ENCODE peak calls at places on chromosomes 4 and X, in nine cellular contexts. R is choroid plexus epithelial cell, T is WTC11, C is transverse colon, I is colonic mucosa, S is upper lobe of right lung, P is astrocyte, J is GM12865, E is fibroblast of lung. G is an unnamed sample.

GRCh38 chrX:18938710-18939109 is 45.2 kb downstream of the PHKA2 start:
- DNase-seq in R (peak; percentile 24), T (no peak), C (no peak), I (no peak), S (no peak), P (no peak), J (no peak), E (peak; percentile 26), G (no peak)

GRCh38 chr4:171022698-171023378 is 790.4 kb upstream of the GALNTL6 start:
- DNase-seq in R (no peak), T (no peak), C (no peak), I (no peak), S (no peak), P (no peak), J (no peak), E (no peak), G (no peak)

GRCh38 chr4:145320269-145320668 is 139.9 kb upstream of the OTUD4 start:
- DNase-seq in R (no peak), T (no peak), C (no peak), I (peak; percentile 21), S (no peak), P (no peak), J (no peak), E (no peak), G (no peak)

GRCh38 chr4:152045781-152046571 is 285.2 kb upstream of the GATB start:
- DNase-seq in R (no peak), T (peak; percentile 94), C (peak; percentile 45), I (peak; percentile 68), S (peak; percentile 85), P (peak; percentile 53), J (no peak), E (no peak), G (peak; percentile 47)

GRCh38 chrX:15564981-15565579 is 35.7 kb downstream of the ACE2 start:
- DNase-seq in R (peak; percentile 70), T (peak; percentile 36), C (peak; percentile 69), I (peak; percentile 70), S (peak; percentile 74), P (peak; percentile 21), J (peak; percentile 54), E (peak; percentile 67), G (peak; percentile 24)

GRCh38 chrX:64184396-64184795 is 21.1 kb downstream of the AMER1 start:
- DNase-seq in R (no peak), T (no peak), C (no peak), I (no peak), S (no peak), P (no peak), J (no peak), E (no peak), G (no peak)

GRCh38 chrX:53268173-53268572 is 13.2 kb downstream of the IQSEC2 start:
- DNase-seq in R (no peak), T (no peak), C (no peak), I (no peak), S (no peak), P (no peak), J (no peak), E (peak; percentile 12), G (no peak)

GRCh38 chrX:16445166-16445752 is 204.7 kb upstream of the S100G start:
- DNase-seq in R (peak; percentile 51), T (peak; percentile 27), C (peak; percentile 20), I (peak; percentile 26), S (no peak), P (peak; percentile 16), J (peak; percentile 38), E (peak; percentile 30), G (peak; percentile 28)

GRCh38 chr4:2829933-2830451 is 13.7 kb upstream of the ADD1 start:
- DNase-seq in R (peak; percentile 64), T (peak; percentile 3), C (no peak), I (no peak), S (no peak), P (peak; percentile 37), J (no peak), E (no peak), G (no peak)

GRCh38 chr4:154643493-154643892 is 31.0 kb upstream of the FGG start:
- DNase-seq in R (no peak), T (no peak), C (no peak), I (no peak), S (no peak), P (no peak), J (no peak), E (peak; percentile 6), G (no peak)

GRCh38 chr4:3834921-3835521 is 68.8 kb downstream of the ADRA2C start:
- DNase-seq in R (no peak), T (no peak), C (no peak), I (no peak), S (no peak), P (no peak), J (no peak), E (no peak), G (no peak)

GRCh38 chr4:574346-575161 is 1.5 kb downstream of the TMEM271 start:
- DNase-seq in R (no peak), T (peak; percentile 35), C (no peak), I (no peak), S (no peak), P (no peak), J (no peak), E (no peak), G (peak; percentile 59)

GRCh38 chr4:145736241-145736831 is 56.4 kb downstream of the C4orf51 start:
- DNase-seq in R (no peak), T (no peak), C (peak; percentile 21), I (peak; percentile 24), S (peak; percentile 68), P (peak; percentile 54), J (no peak), E (peak; percentile 64), G (no peak)

GRCh38 chr4:125369098-125369497 is 54.3 kb downstream of the FAT4 start:
- DNase-seq in R (peak; percentile 25), T (no peak), C (no peak), I (no peak), S (no peak), P (no peak), J (no peak), E (no peak), G (no peak)

GRCh38 chr4:89306486-89307184 is 965 bp downstream of the GPRIN3 start:
- DNase-seq in R (no peak), T (no peak), C (no peak), I (peak; percentile 62), S (no peak), P (no peak), J (no peak), E (no peak), G (no peak)

GRCh38 chr4:32991663-32992062 is 2271.5 kb downstream of the PCDH7 start:
- DNase-seq in R (peak; percentile 13), T (no peak), C (no peak), I (no peak), S (no peak), P (no peak), J (no peak), E (no peak), G (no peak)

GRCh38 chr4:190017357-190018200 is 9.5 kb downstream of the FRG2 start:
- DNase-seq in R (no peak), T (no peak), C (no peak), I (no peak), S (no peak), P (no peak), J (no peak), E (peak; percentile 12), G (peak; percentile 32)

GRCh38 chrX:144801786-144802185 is 445.5 kb upstream of the SPANXN1 start:
- DNase-seq in R (no peak), T (no peak), C (no peak), I (no peak), S (no peak), P (no peak), J (no peak), E (no peak), G (no peak)

GRCh38 chr4:24894243-24894642 is 18.6 kb downstream of the CCDC149 start:
- DNase-seq in R (no peak), T (no peak), C (no peak), I (no peak), S (no peak), P (no peak), J (no peak), E (no peak), G (no peak)
- TF ChIP-seq CTCF in R (no peak), T (no peak), C (no peak), I (no peak), S (no peak), P (no peak), J (no peak), E (no peak), G (no peak)

GRCh38 chrX:79515529-79515928 is 148.4 kb upstream of the ITM2A start:
- DNase-seq in R (no peak), T (peak; percentile 20), C (no peak), I (no peak), S (no peak), P (no peak), J (no peak), E (no peak), G (no peak)
- TF ChIP-seq CTCF in R (no peak), T (no peak), C (no peak), I (no peak), S (no peak), P (no peak), J (no peak), E (no peak), G (no peak)

GRCh38 chr4:10589308-10589707 is 95.3 kb downstream of the CLNK start:
- DNase-seq in R (peak; percentile 49), T (no peak), C (no peak), I (no peak), S (no peak), P (no peak), J (no peak), E (no peak), G (no peak)

GRCh38 chr4:10589808-10590207 is 94.8 kb downstream of the CLNK start:
- DNase-seq in R (peak; percentile 54), T (no peak), C (no peak), I (no peak), S (no peak), P (no peak), J (no peak), E (peak; percentile 42), G (no peak)

GRCh38 chr4:10590896-10591295 is 93.7 kb downstream of the CLNK start:
- DNase-seq in R (peak; percentile 48), T (no peak), C (no peak), I (no peak), S (no peak), P (peak; percentile 71), J (no peak), E (peak; percentile 13), G (no peak)

GRCh38 chr4:10596586-10597285 is 87.8 kb downstream of the CLNK start:
- DNase-seq in R (peak; percentile 9), T (no peak), C (no peak), I (no peak), S (no peak), P (peak; percentile 66), J (no peak), E (no peak), G (no peak)

DNA sequence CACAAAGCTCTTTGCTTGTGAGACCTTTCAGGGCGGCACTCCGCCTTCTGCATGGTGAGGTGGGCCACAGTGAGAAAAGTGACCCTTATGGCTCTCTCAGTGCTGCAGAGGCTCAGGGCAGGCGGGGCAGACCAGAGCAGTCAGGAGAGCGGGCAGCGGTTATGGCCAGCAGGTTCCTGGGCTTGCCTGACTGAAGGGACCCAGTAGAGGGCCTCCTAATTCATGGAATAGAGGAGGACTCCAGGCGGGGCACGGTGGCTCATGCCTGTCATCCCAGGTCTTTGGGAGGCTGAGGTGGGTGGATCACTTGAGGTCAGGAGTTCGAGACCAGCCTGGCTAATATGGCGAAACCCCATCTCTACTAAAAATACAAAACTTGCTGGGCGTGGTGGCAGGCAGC is 91.4 kb downstream of the CLNK start:
- DNase-seq in R (peak; percentile 7), T (peak; percentile 16), C (no peak), I (no peak), S (no peak), P (no peak), J (no peak), E (no peak), G (no peak)
- TF ChIP-seq CTCF in R (peak; percentile 24), T (no peak), C (no peak), I (no peak), S (no peak), P (no peak), J (no peak), E (no peak), G (no peak)

GRCh38 chrX:68953331-68953730 is 124.5 kb downstream of the EFNB1 start:
- DNase-seq in R (no peak), T (no peak), C (no peak), I (no peak), S (no peak), P (no peak), J (no peak), E (no peak), G (no peak)
- TF ChIP-seq CTCF in R (no peak), T (no peak), C (no peak), I (no peak), S (no peak), P (no peak), J (no peak), E (no peak), G (no peak)

G was measured in GM13977.